ENCODE peak calls at places on chromosomes 4 and X, in five cellular contexts. N is sigmoid colon, O is PC-3, D is hepatocyte, E is AG04450. V is an unnamed sample.

GRCh38 chr4:133683967-133684366 is 517.6 kb downstream of the PABPC4L start:
- DNase-seq in D (no peak), O (no peak), E (no peak), N (no peak), V (no peak)

GRCh38 chrX:96480081-96480480 is 204.6 kb upstream of the DIAPH2 start:
- DNase-seq in E (peak; percentile 7), N (no peak), D (no peak), O (peak; percentile 84), V (no peak)

GRCh38 chrX:136488706-136489105 is 959 bp downstream of the BRS3 start:
- DNase-seq in O (peak; percentile 42), N (no peak), D (no peak), E (no peak), V (no peak)

GRCh38 chr4:172899861-172900260 is 268.8 kb upstream of the GALNT7 start:
- DNase-seq in N (no peak), D (no peak), E (no peak), O (peak; percentile 36), V (no peak)

GRCh38 chrX:124211312-124211942 is 121.0 kb upstream of the TEX13D start:
- DNase-seq in O (peak; percentile 65), D (peak; percentile 37), E (no peak), N (no peak), V (no peak)

GRCh38 chr4:48979897-48980579 is 6.0 kb upstream of the CWH43 start:
- DNase-seq in O (peak; percentile 54), E (no peak), N (no peak), D (no peak), V (no peak)

GRCh38 chr4:140094701-140095420 is 59.1 kb downstream of the MAML3 start:
- DNase-seq in E (no peak), D (peak; percentile 38), N (peak; percentile 83), O (peak; percentile 69), V (no peak)

GRCh38 chr4:47065099-47065498 is 33.7 kb downstream of the GABRB1 start:
- DNase-seq in O (no peak), E (no peak), D (no peak), N (no peak), V (no peak)

GRCh38 chr4:7328913-7329638 is 105.7 kb downstream of the PSAPL1 start:
- DNase-seq in E (peak; percentile 8), N (no peak), O (peak; percentile 85), D (peak; percentile 38), V (no peak)

GRCh38 chr4:177483271-177483670 is 41.0 kb upstream of the AGA start:
- DNase-seq in D (no peak), N (no peak), E (no peak), O (no peak), V (no peak)

GRCh38 chr4:154314248-154314647 is 177.4 kb downstream of the DCHS2 start:
- DNase-seq in D (peak; percentile 35), N (no peak), O (peak; percentile 53), E (no peak), V (no peak)

GRCh38 chr4:79855081-79855480 is 217.9 kb downstream of the ANTXR2 start:
- DNase-seq in O (no peak), N (no peak), E (no peak), D (peak; percentile 14), V (no peak)

GRCh38 chr4:168659971-168660465 is 163.2 kb downstream of the PALLD start:
- DNase-seq in O (no peak), N (no peak), E (no peak), D (no peak), V (no peak)

GRCh38 chr4:11293866-11294265 is 134.8 kb downstream of the HS3ST1 start:
- DNase-seq in O (peak; percentile 18), N (no peak), D (peak; percentile 12), E (no peak), V (no peak)

GRCh38 chrX:129235903-129236302 is 287.4 kb downstream of the SMARCA1 start:
- DNase-seq in E (no peak), O (no peak), N (no peak), D (no peak), V (no peak)

GRCh38 chr4:40523581-40523980 is 106.1 kb downstream of the RBM47 start:
- DNase-seq in E (no peak), D (no peak), N (no peak), O (no peak), V (no peak)

GRCh38 chr4:48963042-48963679 is 22.9 kb upstream of the CWH43 start:
- DNase-seq in E (peak; percentile 81), N (peak; percentile 79), D (peak; percentile 91), O (peak; percentile 88), V (no peak)

GRCh38 chr4:94341468-94341867 is 1.2 kb downstream of the HPGDS start:
- DNase-seq in O (no peak), N (no peak), E (no peak), D (no peak), V (no peak)

GRCh38 chr4:80322716-80323115 is 12.8 kb upstream of the CFAP299 start:
- DNase-seq in N (no peak), E (no peak), D (peak; percentile 13), O (peak; percentile 68), V (no peak)

GRCh38 chr4:7337196-7338058 is 97.3 kb downstream of the PSAPL1 start:
- DNase-seq in E (no peak), N (no peak), O (no peak), D (no peak), V (no peak)

GRCh38 chrX:153684447-153685178 is 3.1 kb upstream of the SLC6A8 start:
- DNase-seq in N (peak; percentile 53), E (no peak), D (no peak), O (no peak), V (no peak)

GRCh38 chr4:90099795-90100194 is 27.4 kb upstream of the CCSER1 start:
- DNase-seq in D (no peak), O (peak; percentile 72), E (no peak), N (no peak), V (no peak)

GRCh38 chr4:2402053-2402452 is 16.4 kb downstream of the ZFYVE28 start:
- DNase-seq in D (peak; percentile 90), O (peak; percentile 23), E (no peak), N (peak; percentile 86), V (peak; percentile 91)

GRCh38 chr4:2402941-2403340 is 15.5 kb downstream of the ZFYVE28 start:
- DNase-seq in E (no peak), O (no peak), N (no peak), D (no peak), V (no peak)

GRCh38 chr4:2401610-2401983 is 16.8 kb downstream of the ZFYVE28 start:
- DNase-seq in E (no peak), D (no peak), N (no peak), O (no peak), V (no peak)

GRCh38 chr4:2400841-2401609 is 17.4 kb downstream of the ZFYVE28 start:
- DNase-seq in D (no peak), E (no peak), N (no peak), O (no peak), V (no peak)

GRCh38 chr4:2402453-2402852 is 16.0 kb downstream of the ZFYVE28 start:
- DNase-seq in E (no peak), D (no peak), N (no peak), O (no peak), V (no peak)
- H3K4me3 ChIP-seq in E (peak overlapping the region; percentile 43), D (no peak overlapping the region), N (peak overlapping the region; percentile 41), O (peak overlapping the region; percentile 63), V (peak overlapping the region; percentile 7)

GRCh38 chr4:87333267-87333666 is 10.6 kb upstream of the HSD17B13 start:
- DNase-seq in D (no peak), N (no peak), O (no peak), E (no peak), V (no peak)

GRCh38 chr4:87326460-87326859 is 3.8 kb upstream of the HSD17B13 start:
- DNase-seq in D (no peak), O (no peak), N (no peak), E (no peak), V (no peak)

DNA sequence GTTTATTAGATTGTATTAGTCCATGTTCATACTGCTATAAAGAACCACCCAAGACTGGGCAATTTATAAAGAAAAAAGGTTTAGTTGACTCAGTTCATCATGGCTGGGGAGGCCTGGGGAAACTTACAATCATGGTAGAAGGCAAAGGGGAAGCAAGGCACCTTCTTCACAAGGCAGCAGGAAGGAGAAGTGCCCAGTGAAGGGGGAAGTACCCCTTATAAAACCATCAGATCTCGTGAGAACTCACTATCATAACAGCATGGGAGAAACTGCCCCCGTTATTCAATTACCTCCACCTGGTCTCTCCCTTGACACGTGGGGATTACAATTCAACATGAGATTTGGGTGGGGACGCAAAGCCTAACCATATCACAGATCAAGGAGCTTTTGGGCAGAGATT is 8.1 kb upstream of the HSD17B13 start:
- DNase-seq in O (no peak), N (no peak), D (no peak), E (no peak), V (no peak)
- H3K9me3 ChIP-seq in O (peaks cover 6% of the 10 kb centered on the region), N (peaks cover 6% of the 10 kb centered on the region), D (peaks cover 9% of the 10 kb centered on the region), E (peaks cover 8% of the 10 kb centered on the region), V (no peaks in the 10 kb centered on the region)

GRCh38 chrX:148499638-148500427 is 584 bp upstream of the AFF2 start:
- DNase-seq in D (no peak), N (no peak), E (no peak), O (no peak), V (no peak)
- H3K4me3 ChIP-seq in D (no peak overlapping the region), N (peak overlapping the region; percentile 33), E (peak overlapping the region; percentile 20), O (no peak overlapping the region), V (peak overlapping the region; percentile 27)

GRCh38 chr4:92254767-92255442 is 48.9 kb upstream of the GRID2 start:
- DNase-seq in O (no peak), E (no peak), N (no peak), D (no peak), V (peak; percentile 70)
- H3K9me3 ChIP-seq in O (no peaks in the 10 kb centered on the region), E (peaks cover 4% of the 10 kb centered on the region), N (no peaks in the 10 kb centered on the region), D (no peaks in the 10 kb centered on the region), V (peaks cover 10% of the 10 kb centered on the region)

DNA sequence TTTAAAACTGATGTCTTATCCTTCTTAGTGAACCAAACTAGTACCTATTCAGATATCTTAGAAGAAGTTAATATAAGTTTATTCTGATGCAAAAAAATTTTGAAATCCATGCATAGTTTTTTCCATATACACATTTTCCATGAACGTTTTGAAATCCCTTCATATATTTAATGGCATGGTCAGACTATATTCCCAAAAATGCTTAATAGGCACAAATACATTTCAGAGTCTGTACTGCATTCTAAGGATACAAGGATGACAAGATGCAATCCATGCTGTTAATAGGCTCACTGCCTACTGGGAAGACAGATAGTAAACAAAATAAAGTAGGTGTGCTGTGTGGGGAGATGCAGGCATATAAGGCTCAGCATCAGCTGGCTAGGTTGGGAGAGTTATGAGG is 33.2 kb downstream of the PROM1 start:
- DNase-seq in N (no peak), E (no peak), D (no peak), O (no peak), V (no peak)
- H3K4me3 ChIP-seq in N (no peak overlapping the region), E (no peak overlapping the region), D (no peak overlapping the region), O (no peak overlapping the region), V (no peak overlapping the region)

DNA sequence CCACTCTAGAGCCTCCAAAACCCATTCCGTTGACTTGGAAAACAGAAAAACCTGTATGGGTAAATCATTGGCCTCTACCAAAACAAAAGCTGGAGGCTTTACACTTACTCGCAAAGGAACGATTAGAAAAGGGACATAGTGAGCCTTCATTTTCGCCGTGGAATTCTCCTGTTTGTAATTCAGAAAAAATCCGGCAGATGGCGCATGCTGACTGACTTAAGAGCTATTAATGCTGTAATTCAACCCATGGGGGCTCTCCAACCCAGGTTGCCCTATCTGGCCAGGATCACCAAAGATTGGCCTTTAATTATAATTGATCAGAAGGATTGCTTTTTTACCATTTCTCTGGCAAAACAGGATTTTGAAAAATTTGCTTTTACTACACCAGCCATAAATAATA is 60.8 kb downstream of the ZNF732 start:
- DNase-seq in D (peak; percentile 26), E (no peak), O (peak; percentile 58), N (peak; percentile 66), V (peak; percentile 47)
- H3K9me3 ChIP-seq in D (no peaks in the 10 kb centered on the region), E (peaks cover 34% of the 10 kb centered on the region), O (peaks cover 13% of the 10 kb centered on the region), N (peaks cover 3% of the 10 kb centered on the region), V (no peaks in the 10 kb centered on the region)

V was measured in iPS DF 6.9.